ENCODE peak calls at places on chromosomes 2 and 18, in nine cellular contexts. Q, I, S, D, X, N, T, C and V are unnamed samples.

GRCh38 chr2:102391530-102391929 is 31.4 kb upstream of the IL18RAP start:
- DNase-seq in Q (no peak), I (no peak), S (no peak), D (no peak), X (no peak), N (no peak), T (no peak), C (no peak), V (no peak)

GRCh38 chr2:120346034-120346666 is at the start of gene INHBB:
- DNase-seq in Q (peak; percentile 61), I (no peak), S (no peak), D (no peak), X (no peak), N (peak; percentile 53), T (peak; percentile 24), C (no peak), V (no peak)

GRCh38 chr2:169513094-169513493 is 3.6 kb downstream of the KLHL41 start:
- DNase-seq in Q (no peak), I (no peak), S (no peak), D (no peak), X (no peak), N (no peak), T (no peak), C (no peak), V (no peak)

GRCh38 chr2:160338891-160339290 is 138.8 kb upstream of the ITGB6 start:
- DNase-seq in Q (peak; percentile 64), I (no peak), S (no peak), D (peak; percentile 39), X (peak; percentile 89), N (peak; percentile 8), T (no peak), C (no peak), V (peak; percentile 62)

GRCh38 chr2:71882949-71883472 is 264.7 kb downstream of the CYP26B1 start:
- DNase-seq in Q (peak; percentile 94), I (peak; percentile 46), S (peak; percentile 77), D (peak; percentile 84), X (peak; percentile 90), N (peak; percentile 29), T (peak; percentile 79), C (no peak), V (peak; percentile 95)

GRCh38 chr2:241816431-241817121 is 7.6 kb downstream of the NEU4 start:
- DNase-seq in Q (no peak), I (no peak), S (no peak), D (no peak), X (peak; percentile 57), N (no peak), T (no peak), C (no peak), V (no peak)

GRCh38 chr2:196381464-196381863 is 210.1 kb upstream of the STK17B start:
- DNase-seq in Q (no peak), I (no peak), S (no peak), D (no peak), X (no peak), N (no peak), T (no peak), C (no peak), V (no peak)

GRCh38 chr2:42060718-42061619 is 13.1 kb downstream of the PKDCC start:
- DNase-seq in Q (no peak), I (no peak), S (no peak), D (peak; percentile 61), X (peak; percentile 87), N (no peak), T (no peak), C (no peak), V (peak; percentile 71)

GRCh38 chr2:45973426-45973825 is 322.0 kb downstream of the PRKCE start:
- DNase-seq in Q (no peak), I (no peak), S (no peak), D (no peak), X (no peak), N (no peak), T (no peak), C (no peak), V (no peak)

GRCh38 chr2:28547906-28548600 is 52.2 kb downstream of the PLB1 start:
- DNase-seq in Q (no peak), I (no peak), S (no peak), D (no peak), X (peak; percentile 11), N (no peak), T (no peak), C (no peak), V (no peak)

GRCh38 chr2:154477319-154477718 is 221.2 kb upstream of the KCNJ3 start:
- DNase-seq in Q (no peak), I (no peak), S (no peak), D (no peak), X (no peak), N (no peak), T (no peak), C (no peak), V (no peak)

GRCh38 chr2:136327162-136327852 is 209.4 kb upstream of the CXCR4 start:
- DNase-seq in Q (peak; percentile 9), I (peak; percentile 27), S (no peak), D (no peak), X (no peak), N (peak; percentile 2), T (peak; percentile 27), C (no peak), V (peak; percentile 2)

GRCh38 chr18:75207298-75208054 is 1.5 kb downstream of the PTGR3 start:
- DNase-seq in Q (peak; percentile 57), I (no peak), S (no peak), D (no peak), X (no peak), N (peak; percentile 60), T (no peak), C (peak; percentile 18), V (peak; percentile 45)

GRCh38 chr18:32257073-32257780 is 67.4 kb downstream of the MEP1B start:
- DNase-seq in Q (no peak), I (no peak), S (no peak), D (no peak), X (no peak), N (no peak), T (no peak), C (no peak), V (no peak)

GRCh38 chr2:84713441-84713840 is 167.4 kb downstream of the TRABD2A start:
- DNase-seq in Q (peak; percentile 56), I (no peak), S (no peak), D (no peak), X (no peak), N (no peak), T (no peak), C (no peak), V (no peak)

GRCh38 chr2:144516981-144517824 is 2.7 kb downstream of the ZEB2 start:
- DNase-seq in Q (peak; percentile 98), I (no peak), S (peak; percentile 89), D (peak; percentile 65), X (peak; percentile 84), N (no peak), T (peak; percentile 81), C (no peak), V (peak; percentile 98)
- H3K4me3 ChIP-seq in Q (peak overlapping the region; percentile 87), I (peak overlapping the region; percentile 67), S (peak overlapping the region; percentile 90), D (peak overlapping the region; percentile 85), X (peak overlapping the region; percentile 56), N (peak overlapping the region; percentile 42), T (peak overlapping the region; percentile 92), C (peak overlapping the region; percentile 90), V (peak overlapping the region; percentile 88)

GRCh38 chr18:42183746-42184145 is 228.7 kb downstream of the PIK3C3 start:
- DNase-seq in Q (peak; percentile 85), I (no peak), S (peak; percentile 53), D (no peak), X (no peak), N (peak; percentile 5), T (peak; percentile 36), C (no peak), V (peak; percentile 52)

GRCh38 chr18:42184685-42185477 is 229.8 kb downstream of the PIK3C3 start:
- DNase-seq in Q (no peak), I (no peak), S (no peak), D (no peak), X (no peak), N (no peak), T (no peak), C (no peak), V (no peak)

GRCh38 chr18:42182728-42183700 is 228.0 kb downstream of the PIK3C3 start:
- DNase-seq in Q (peak; percentile 58), I (no peak), S (no peak), D (no peak), X (no peak), N (no peak), T (no peak), C (no peak), V (no peak)

GRCh38 chr18:42187611-42188378 is 232.8 kb downstream of the PIK3C3 start:
- DNase-seq in Q (no peak), I (no peak), S (no peak), D (no peak), X (no peak), N (no peak), T (no peak), C (no peak), V (no peak)

DNA sequence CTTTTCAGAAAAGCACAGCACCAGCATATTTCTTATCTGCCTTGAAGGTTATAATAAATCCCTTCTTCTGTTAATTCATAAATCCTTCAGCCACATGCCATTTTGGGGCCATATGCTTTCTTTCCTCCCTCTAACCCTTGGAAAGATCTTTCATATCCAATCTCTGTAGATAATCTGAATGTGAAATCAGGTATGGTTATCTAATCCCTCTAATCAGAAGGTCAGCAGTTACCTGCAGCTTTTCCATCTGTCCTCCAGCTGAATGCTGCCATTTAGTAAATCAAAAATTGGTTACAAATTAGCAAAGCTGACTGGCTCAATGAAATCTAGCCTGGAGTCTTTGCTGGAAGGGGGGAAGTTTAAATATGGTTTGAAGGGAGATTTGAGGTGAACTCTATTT is 230.5 kb downstream of the PIK3C3 start:
- DNase-seq in Q (no peak), I (no peak), S (no peak), D (no peak), X (no peak), N (no peak), T (no peak), C (no peak), V (no peak)
- H3K4me3 ChIP-seq in Q (no peak overlapping the region), I (no peak overlapping the region), S (no peak overlapping the region), D (no peak overlapping the region), X (no peak overlapping the region), N (no peak overlapping the region), T (no peak overlapping the region), C (no peak overlapping the region), V (no peak overlapping the region)

DNA sequence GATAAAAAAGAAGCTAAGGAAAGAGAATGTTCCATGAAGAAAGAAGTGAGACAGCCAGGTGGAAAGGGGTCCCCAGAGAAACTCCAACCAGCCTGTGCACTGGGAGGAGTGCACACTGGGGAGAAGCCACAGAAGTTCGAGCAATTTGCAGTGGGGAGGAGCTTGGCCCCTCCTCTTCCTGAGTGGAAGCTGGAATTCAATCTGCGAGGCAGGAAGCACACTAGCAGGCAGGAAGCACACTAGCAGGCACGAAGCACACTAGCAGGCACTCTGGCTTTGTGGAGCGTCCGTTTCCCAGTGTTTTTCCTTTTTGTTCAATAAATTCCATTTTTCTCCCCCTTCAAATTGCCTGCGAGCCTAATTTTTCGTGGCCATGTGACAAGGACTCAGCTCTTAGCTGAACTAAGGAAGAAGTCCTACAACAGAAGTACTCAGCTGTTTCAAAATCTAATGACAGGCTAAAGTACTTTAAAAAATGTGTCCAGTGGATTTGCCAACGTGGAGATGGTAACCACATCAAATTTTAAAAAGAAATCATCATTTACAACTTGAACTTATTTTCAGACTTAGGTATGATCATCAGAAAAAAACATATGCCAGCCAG is 21.4 kb upstream of the SPIRE1 start:
- DNase-seq in Q (peak; percentile 65), I (no peak), S (no peak), D (peak; percentile 64), X (peak; percentile 83), N (peak; percentile 29), T (no peak), C (no peak), V (peak; percentile 75)
- H3K4me3 ChIP-seq in Q (peak overlapping the region; percentile 50), I (no peak overlapping the region), S (peak overlapping the region; percentile 9), D (peak overlapping the region; percentile 47), X (no peak overlapping the region), N (no peak overlapping the region), T (no peak overlapping the region), C (no peak overlapping the region), V (peak overlapping the region; percentile 37)

GRCh38 chr2:27442981-27443323 is 771 bp downstream of the KRTCAP3 start:
- DNase-seq in Q (peak; percentile 19), I (peak; percentile 47), S (no peak), D (no peak), X (no peak), N (peak; percentile 10), T (no peak), C (no peak), V (peak; percentile 8)
- H3K4me3 ChIP-seq in Q (no peak overlapping the region), I (peak overlapping the region; percentile 45), S (no peak overlapping the region), D (no peak overlapping the region), X (no peak overlapping the region), N (peak overlapping the region; percentile 31), T (no peak overlapping the region), C (no peak overlapping the region), V (no peak overlapping the region)